ENCODE peak calls at places on chromosomes 5 and 9, in nine cellular contexts. X, B, P, T, L, M, O, G and I are unnamed samples.

GRCh38 chr5:53246042-53246836 is 136.7 kb upstream of the MOCS2 start:
- DNase-seq in X (no peak), B (no peak), P (no peak), T (no peak), L (no peak), M (no peak), O (no peak), G (no peak), I (peak; percentile 82)

GRCh38 chr9:35832814-35833213 is 3.8 kb downstream of the TMEM8B start:
- DNase-seq in X (no peak), B (no peak), P (no peak), T (no peak), L (no peak), M (no peak), O (no peak), G (no peak), I (no peak)

GRCh38 chr5:14752497-14753071 is 88.1 kb downstream of the OTULIN start:
- DNase-seq in X (no peak), B (no peak), P (no peak), T (no peak), L (no peak), M (no peak), O (no peak), G (no peak), I (no peak)

GRCh38 chr9:4497855-4498254 is 7.6 kb downstream of the SLC1A1 start:
- DNase-seq in X (no peak), B (peak; percentile 84), P (no peak), T (no peak), L (no peak), M (peak; percentile 69), O (no peak), G (no peak), I (peak; percentile 81)

GRCh38 chr9:121268598-121269029 is 652 bp downstream of the GSN start:
- DNase-seq in X (no peak), B (peak; percentile 76), P (no peak), T (no peak), L (no peak), M (peak; percentile 24), O (no peak), G (no peak), I (no peak)

GRCh38 chr9:79639354-79639753 is 67.6 kb downstream of the TLE4 start:
- DNase-seq in X (no peak), B (no peak), P (no peak), T (no peak), L (no peak), M (no peak), O (no peak), G (no peak), I (peak; percentile 19)

GRCh38 chr5:106699198-106699597 is 971.5 kb downstream of the EFNA5 start:
- DNase-seq in X (no peak), B (no peak), P (peak; percentile 71), T (peak; percentile 58), L (no peak), M (no peak), O (peak; percentile 38), G (no peak), I (no peak)

GRCh38 chr9:103913899-103914298 is 180.2 kb upstream of the SMC2 start:
- DNase-seq in X (no peak), B (no peak), P (no peak), T (no peak), L (no peak), M (no peak), O (no peak), G (no peak), I (no peak)

GRCh38 chr9:128715436-128715750 is 8.5 kb downstream of the ZDHHC12 start:
- DNase-seq in X (no peak), B (peak; percentile 31), P (no peak), T (no peak), L (no peak), M (no peak), O (no peak), G (no peak), I (no peak)

GRCh38 chr9:93669116-93669957 is 93.0 kb downstream of the PHF2 start:
- DNase-seq in X (no peak), B (peak; percentile 96), P (no peak), T (no peak), L (peak; percentile 19), M (no peak), O (peak; percentile 24), G (no peak), I (no peak)

GRCh38 chr5:122200894-122201293 is 71.5 kb downstream of the ZNF474 start:
- DNase-seq in X (no peak), B (no peak), P (no peak), T (no peak), L (no peak), M (no peak), O (no peak), G (no peak), I (no peak)

GRCh38 chr9:23851024-23851629 is 25.1 kb upstream of the ELAVL2 start:
- DNase-seq in X (no peak), B (peak; percentile 58), P (peak; percentile 74), T (no peak), L (no peak), M (no peak), O (peak; percentile 63), G (peak; percentile 38), I (peak; percentile 1)

GRCh38 chr9:123867034-123867433 is 62.9 kb downstream of the DENND1A start:
- DNase-seq in X (no peak), B (no peak), P (no peak), T (no peak), L (no peak), M (no peak), O (no peak), G (no peak), I (no peak)

GRCh38 chr5:14928661-14929060 is 57.1 kb upstream of the ANKH start:
- DNase-seq in X (no peak), B (no peak), P (no peak), T (no peak), L (no peak), M (no peak), O (no peak), G (no peak), I (peak; percentile 82)

GRCh38 chr5:11793396-11793795 is 110.8 kb downstream of the CTNND2 start:
- DNase-seq in X (no peak), B (no peak), P (no peak), T (no peak), L (no peak), M (no peak), O (no peak), G (no peak), I (no peak)

GRCh38 chr5:67770431-67771025 is 445.0 kb upstream of the PIK3R1 start:
- DNase-seq in X (no peak), B (no peak), P (no peak), T (peak; percentile 24), L (no peak), M (no peak), O (no peak), G (no peak), I (no peak)

GRCh38 chr5:91283899-91284298 is 99.2 kb downstream of the ARRDC3 start:
- DNase-seq in X (no peak), B (peak; percentile 52), P (no peak), T (no peak), L (no peak), M (peak; percentile 37), O (no peak), G (no peak), I (peak; percentile 86)

GRCh38 chr5:176799488-176799887 is 10.9 kb upstream of the UNC5A start:
- DNase-seq in X (no peak), B (peak; percentile 85), P (no peak), T (no peak), L (no peak), M (no peak), O (no peak), G (no peak), I (no peak)

GRCh38 chr5:66518753-66519152 is 77.4 kb upstream of the MAST4 start:
- DNase-seq in X (no peak), B (no peak), P (no peak), T (no peak), L (no peak), M (peak; percentile 40), O (no peak), G (no peak), I (no peak)

GRCh38 chr5:61051267-61051666 is 106.3 kb downstream of the NDUFAF2 start:
- DNase-seq in X (no peak), B (no peak), P (no peak), T (no peak), L (no peak), M (peak; percentile 68), O (no peak), G (no peak), I (peak; percentile 68)

GRCh38 chr5:172506921-172507320 is 52.6 kb upstream of the SH3PXD2B start:
- DNase-seq in X (no peak), B (no peak), P (no peak), T (no peak), L (no peak), M (no peak), O (no peak), G (no peak), I (no peak)

GRCh38 chr5:174313615-174314014 is 268.1 kb downstream of the NSG2 start:
- DNase-seq in X (no peak), B (no peak), P (no peak), T (no peak), L (no peak), M (no peak), O (no peak), G (no peak), I (no peak)

GRCh38 chr5:95773325-95774059 is 42.4 kb downstream of the RHOBTB3 start:
- DNase-seq in X (no peak), B (no peak), P (no peak), T (peak; percentile 23), L (no peak), M (peak; percentile 51), O (no peak), G (no peak), I (peak; percentile 76)